ENCODE peak calls at places on chromosomes 13 and 19, in four cellular contexts. G, H, N and J are unnamed samples.

GRCh38 chr19:38617764-38618589 is at the start of gene MAP4K1:
- DNase-seq in G (no peak), N (peak), H (no peak), J (peak)

GRCh38 chr13:44972956-44973581 is 16.2 kb downstream of the NUFIP1 start:
- DNase-seq in N (no peak), H (no peak), G (no peak), J (no peak)

GRCh38 chr19:42316223-42317211 is 3.4 kb downstream of the TMEM145 start:
- DNase-seq in N (peak), H (no peak), G (no peak), J (no peak)

GRCh38 chr19:16433986-16434385 is 37.8 kb downstream of the EPS15L1 start:
- DNase-seq in H (no peak), G (no peak), N (no peak), J (no peak)

GRCh38 chr13:51761638-51762350 is 42.2 kb downstream of the DHRS12 start:
- DNase-seq in H (no peak), N (peak), G (no peak), J (no peak)

GRCh38 chr13:29210676-29211075 is 384.8 kb downstream of the SLC7A1 start:
- DNase-seq in N (no peak), H (no peak), G (no peak), J (peak)

GRCh38 chr13:99192480-99192879 is 8.2 kb upstream of the UBAC2 start:
- DNase-seq in N (no peak), G (no peak), H (no peak), J (no peak)

GRCh38 chr19:7947939-7948338 is 4.5 kb upstream of the TIMM44 start:
- DNase-seq in H (no peak), N (no peak), G (no peak), J (no peak)

GRCh38 chr13:93066187-93066586 is 160.4 kb upstream of the GPC6 start:
- DNase-seq in N (peak), H (no peak), G (no peak), J (no peak)

GRCh38 chr13:62910541-62910940 is 1494.9 kb upstream of the PCDH20 start:
- DNase-seq in H (no peak), N (no peak), G (no peak), J (no peak)

GRCh38 chr19:16608290-16608704 is 19.7 kb downstream of the MED26 start:
- DNase-seq in H (peak), N (no peak), G (no peak), J (peak)

GRCh38 chr13:38202730-38203129 is 146.9 kb upstream of the UFM1 start:
- DNase-seq in H (no peak), G (no peak), N (no peak), J (no peak)

GRCh38 chr19:8935460-8935859 is 74.7 kb downstream of the MUC16 start:
- DNase-seq in G (no peak), H (no peak), N (no peak), J (no peak)

GRCh38 chr19:6745965-6746364 is 6.5 kb downstream of the TRIP10 start:
- DNase-seq in H (no peak), G (no peak), N (no peak), J (peak)

GRCh38 chr19:33447336-33448158 is 74.0 kb downstream of the CEBPG start:
- DNase-seq in G (no peak), H (no peak), N (peak), J (peak)

GRCh38 chr19:56508282-56508778 is 675 bp downstream of the ZNF471 start:
- DNase-seq in N (no peak), H (no peak), G (no peak), J (no peak)

GRCh38 chr19:56504581-56504980 is 3.1 kb upstream of the ZNF471 start:
- DNase-seq in G (no peak), H (no peak), N (no peak), J (no peak)

DNA sequence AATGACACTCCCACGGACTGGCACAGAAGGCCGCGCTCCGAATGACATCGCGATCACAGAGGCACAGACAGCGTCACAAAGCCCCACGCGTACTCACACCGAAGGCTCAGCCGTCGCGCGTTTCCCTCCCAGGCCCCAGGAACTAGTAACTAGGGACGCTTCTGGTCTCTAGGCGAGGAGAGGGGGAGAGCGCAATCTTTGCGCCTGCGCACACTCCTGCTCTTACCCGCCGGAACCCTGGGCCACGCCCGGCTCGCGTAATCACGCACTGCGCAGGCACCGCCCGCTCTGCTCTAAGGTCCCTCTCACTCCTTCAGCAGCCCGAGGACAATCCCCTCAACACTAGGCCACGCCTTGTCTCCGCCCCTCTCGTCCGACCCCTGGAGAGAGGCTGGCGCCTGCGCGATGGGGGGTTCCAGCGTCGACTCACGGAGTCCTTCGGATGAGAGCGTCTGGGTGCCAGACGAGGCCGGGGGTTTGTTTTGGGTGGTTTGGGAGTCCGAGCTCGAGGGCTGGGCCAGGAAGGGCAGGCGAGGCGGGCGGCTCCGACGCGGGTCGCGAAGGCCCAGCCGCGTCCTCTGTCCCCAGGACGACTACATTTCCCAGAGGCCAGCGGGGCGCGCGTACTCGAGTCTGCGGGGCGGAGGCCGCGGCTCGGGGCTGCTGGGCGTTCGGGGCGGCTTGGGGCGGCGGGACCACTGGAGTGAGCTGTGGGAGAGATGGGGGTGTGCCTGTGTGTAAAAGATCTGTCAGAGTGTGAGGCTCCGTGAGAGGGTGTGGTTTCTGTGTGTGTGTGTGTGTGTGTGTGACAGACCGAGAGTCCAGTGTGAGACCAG is at the start of gene ZNF471:
- DNase-seq in H (peak), G (peak), N (peak), J (peak)
- TF ChIP-seq POLR2A in H (peak), G (no peak), N (peak), J (no peak)

GRCh38 chr19:3673506-3674439 is 26.5 kb downstream of the PIP5K1C start:
- DNase-seq in H (no peak), N (no peak), G (no peak), J (no peak)

GRCh38 chr19:3671680-3672574 is 28.3 kb downstream of the PIP5K1C start:
- DNase-seq in G (no peak), N (peak), H (peak), J (no peak)

GRCh38 chr19:3674784-3675183 is 25.5 kb downstream of the PIP5K1C start:
- DNase-seq in G (no peak), H (no peak), N (no peak), J (no peak)

GRCh38 chr19:3672575-3672948 is 27.7 kb downstream of the PIP5K1C start:
- DNase-seq in H (no peak), G (no peak), N (no peak), J (no peak)

DNA sequence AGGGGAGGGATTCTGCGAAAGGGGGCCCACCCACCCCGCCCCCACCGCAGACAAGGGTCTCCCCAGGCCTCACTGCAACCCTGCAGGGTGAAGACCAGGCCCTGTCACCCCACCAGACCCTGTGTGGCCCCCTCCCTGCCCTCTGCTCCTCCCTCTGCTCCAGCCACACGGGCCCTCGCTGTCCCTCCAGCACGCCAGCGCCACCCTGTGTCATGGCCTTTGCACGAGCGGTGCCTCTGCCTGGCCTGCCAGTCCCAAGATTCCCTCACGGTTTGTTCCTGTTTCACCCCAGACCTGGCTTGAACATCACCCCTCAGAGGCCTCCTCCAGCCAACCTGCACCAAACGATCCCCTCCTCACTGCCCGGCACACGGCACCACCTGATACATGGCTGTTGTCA is 27.3 kb downstream of the PIP5K1C start:
- DNase-seq in H (no peak), G (no peak), N (no peak), J (no peak)
- TF ChIP-seq CTCF in H (no peak), G (no peak), N (no peak), J (no peak)

GRCh38 chr13:48235100-48235813 is 2.3 kb downstream of the ITM2B start:
- DNase-seq in N (peak), G (peak), H (no peak), J (peak)
- TF ChIP-seq POLR2A in N (peak), G (no peak), H (peak), J (no peak)

GRCh38 chr19:49475995-49476880 is 2.2 kb downstream of the FLT3LG start:
- DNase-seq in H (no peak), N (no peak), G (no peak), J (no peak)
- TF ChIP-seq CTCF in H (peak), N (no peak), G (no peak), J (no peak)

DNA sequence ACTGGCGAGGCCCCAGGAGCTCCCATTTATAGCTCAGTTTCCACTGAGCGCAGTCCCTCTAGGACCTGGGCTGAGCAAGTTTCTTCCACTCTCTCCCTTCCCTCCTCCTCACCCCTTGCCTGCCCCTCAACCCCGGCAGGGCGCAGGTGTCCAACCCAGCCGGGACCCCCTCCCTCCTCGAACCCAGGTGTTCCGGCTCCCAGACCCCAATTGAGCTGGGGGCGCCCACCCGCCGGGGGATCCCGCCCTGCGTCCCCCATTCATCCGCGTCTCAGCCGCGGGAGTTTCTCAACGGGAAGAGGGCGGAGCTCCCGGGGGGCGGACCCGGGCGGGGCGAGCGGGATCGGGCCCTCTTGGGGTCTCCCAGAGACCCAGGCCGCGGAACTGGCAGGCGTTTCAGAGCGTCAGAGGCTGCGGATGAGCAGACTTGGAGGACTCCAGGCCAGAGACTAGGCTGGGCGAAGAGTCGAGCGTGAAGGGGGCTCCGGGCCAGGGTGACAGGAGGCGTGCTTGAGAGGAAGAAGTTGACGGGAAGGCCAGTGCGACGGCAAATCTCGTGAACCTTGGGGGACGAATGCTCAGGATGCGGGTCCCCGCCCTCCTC is at the start of gene KIRREL2:
- DNase-seq in G (no peak), H (no peak), N (no peak), J (no peak)
- TF ChIP-seq POLR2A in G (no peak), H (no peak), N (no peak), J (no peak)

GRCh38 chr19:46113726-46114125 is 10.8 kb downstream of the IGFL3 start:
- DNase-seq in N (no peak), H (no peak), G (no peak), J (no peak)

GRCh38 chr19:46109876-46110275 is 14.6 kb downstream of the IGFL3 start:
- DNase-seq in N (no peak), H (no peak), G (no peak), J (no peak)

GRCh38 chr19:46115396-46116109 is 8.9 kb downstream of the IGFL3 start:
- DNase-seq in H (peak), G (peak), N (no peak), J (no peak)

GRCh38 chr19:46111376-46111775 is 13.1 kb downstream of the IGFL3 start:
- DNase-seq in G (no peak), N (no peak), H (no peak), J (no peak)

GRCh38 chr19:46112527-46112926 is 12.0 kb downstream of the IGFL3 start:
- DNase-seq in N (no peak), G (no peak), H (no peak), J (no peak)
- TF ChIP-seq CTCF in N (no peak), G (no peak), H (no peak), J (no peak)

GRCh38 chr19:55687281-55688172 is 12.5 kb downstream of the EPN1 start:
- DNase-seq in N (peak), H (no peak), G (no peak), J (no peak)
- TF ChIP-seq POLR2A in N (no peak), H (no peak), G (no peak), J (no peak)

DNA sequence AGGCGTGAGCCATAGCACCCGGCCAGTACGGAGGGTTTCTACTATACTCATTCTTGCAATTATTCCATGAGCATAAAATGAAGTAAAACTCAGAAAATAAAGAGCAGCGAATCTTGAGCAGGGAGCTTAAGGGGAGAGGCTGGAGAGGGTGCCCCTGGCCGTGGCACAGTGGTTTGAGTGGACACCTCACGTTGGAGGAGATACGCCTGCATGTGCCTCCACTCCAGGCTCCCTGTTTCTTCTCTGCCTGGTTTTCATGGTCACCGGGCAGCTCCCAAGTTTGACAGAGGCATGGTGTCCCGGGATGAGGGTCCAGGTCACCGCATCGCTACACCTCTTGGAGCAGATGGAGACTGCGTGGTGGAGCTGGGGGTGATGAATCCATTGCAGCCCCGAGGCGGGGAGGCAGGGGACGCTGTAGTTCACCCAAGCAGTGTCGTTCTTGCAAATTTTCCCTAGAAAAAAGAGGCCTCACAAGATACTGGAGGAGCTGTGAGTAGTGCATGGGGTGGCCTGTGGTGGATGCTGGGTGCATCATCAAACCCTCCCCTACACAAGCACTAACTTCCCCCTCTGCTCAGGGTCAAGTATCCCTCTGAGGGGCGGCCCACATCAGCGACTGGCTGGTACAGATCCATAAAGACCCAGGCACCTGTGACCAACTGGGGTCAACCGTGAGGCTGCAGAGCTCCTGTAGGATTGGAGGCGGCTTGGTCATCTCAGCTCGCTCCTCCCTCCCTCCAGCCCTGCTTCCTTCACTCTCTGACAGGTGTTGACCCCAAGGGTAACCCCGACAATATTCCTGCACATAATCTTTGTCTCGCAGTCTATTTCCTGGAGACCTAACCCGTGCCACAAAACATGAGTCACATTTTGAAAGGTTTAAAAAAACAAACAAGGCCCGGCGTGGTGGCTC is 3.6 kb upstream of the MIER2 start:
- DNase-seq in H (no peak), N (no peak), G (no peak), J (no peak)
- TF ChIP-seq CTCF in H (no peak), N (no peak), G (no peak), J (no peak)

GRCh38 chr19:36014029-36014924 is at the start of gene ALKBH6:
- DNase-seq in H (peak), G (peak), N (peak), J (peak)
- TF ChIP-seq POLR2A in H (no peak), G (no peak), N (peak), J (no peak)